ENCODE peak calls at places on chromosome 15, in seven cellular contexts. M is HepG2, U is K562, A is SK-N-SH, R is HCT116, J is GM12878, H is H1. C is an unnamed sample.

GRCh38 chr15:41847206-41847605 is 8.6 kb downstream of the PLA2G4B start:
- DNase-seq in M (no peak), U (no peak), A (no peak), R (no peak), J (no peak), H (no peak), C (no peak)

GRCh38 chr15:51375966-51376640 is 34.6 kb downstream of the GLDN start:
- DNase-seq in M (no peak), U (no peak), A (no peak), R (no peak), J (no peak), H (no peak), C (no peak)

GRCh38 chr15:98903377-98904018 is 104.1 kb downstream of the PGPEP1L start:
- DNase-seq in M (no peak), U (no peak), A (no peak), R (no peak), J (no peak), H (no peak), C (no peak)

GRCh38 chr15:44716983-44717602 is 5.8 kb downstream of the B2M start:
- DNase-seq in M (no peak), U (no peak), A (no peak), R (no peak), J (no peak), H (no peak), C (no peak)

GRCh38 chr15:69782809-69783208 is 314.9 kb downstream of the TLE3 start:
- DNase-seq in M (peak; percentile 31), U (no peak), A (no peak), R (no peak), J (no peak), H (no peak), C (no peak)

GRCh38 chr15:63715818-63716217 is 117.9 kb downstream of the HERC1 start:
- DNase-seq in M (no peak), U (no peak), A (no peak), R (no peak), J (no peak), H (no peak), C (no peak)

GRCh38 chr15:35874260-35874905 is 328.4 kb upstream of the DPH6 start:
- DNase-seq in M (no peak), U (no peak), A (no peak), R (peak; percentile 6), J (no peak), H (no peak), C (no peak)

GRCh38 chr15:88301311-88301710 is 44.8 kb upstream of the NTRK3 start:
- DNase-seq in M (no peak), U (no peak), A (no peak), R (no peak), J (no peak), H (no peak), C (no peak)

GRCh38 chr15:92385096-92385495 is 8.6 kb upstream of the ST8SIA2 start:
- DNase-seq in M (no peak), U (no peak), A (no peak), R (no peak), J (no peak), H (no peak), C (no peak)

GRCh38 chr15:73564255-73564654 is 68.9 kb downstream of the NPTN start:
- DNase-seq in M (no peak), U (peak; percentile 57), A (no peak), R (peak; percentile 43), J (no peak), H (no peak), C (no peak)

GRCh38 chr15:57218826-57219576 is 157.3 kb upstream of the CGNL1 start:
- DNase-seq in M (no peak), U (no peak), A (peak; percentile 27), R (no peak), J (no peak), H (no peak), C (peak; percentile 38)
- TF ChIP-seq JUND in M (no peak), U (no peak), A (no peak), R (no peak), J (peak; percentile 16), H (peak; percentile 73), C (no peak)

DNA sequence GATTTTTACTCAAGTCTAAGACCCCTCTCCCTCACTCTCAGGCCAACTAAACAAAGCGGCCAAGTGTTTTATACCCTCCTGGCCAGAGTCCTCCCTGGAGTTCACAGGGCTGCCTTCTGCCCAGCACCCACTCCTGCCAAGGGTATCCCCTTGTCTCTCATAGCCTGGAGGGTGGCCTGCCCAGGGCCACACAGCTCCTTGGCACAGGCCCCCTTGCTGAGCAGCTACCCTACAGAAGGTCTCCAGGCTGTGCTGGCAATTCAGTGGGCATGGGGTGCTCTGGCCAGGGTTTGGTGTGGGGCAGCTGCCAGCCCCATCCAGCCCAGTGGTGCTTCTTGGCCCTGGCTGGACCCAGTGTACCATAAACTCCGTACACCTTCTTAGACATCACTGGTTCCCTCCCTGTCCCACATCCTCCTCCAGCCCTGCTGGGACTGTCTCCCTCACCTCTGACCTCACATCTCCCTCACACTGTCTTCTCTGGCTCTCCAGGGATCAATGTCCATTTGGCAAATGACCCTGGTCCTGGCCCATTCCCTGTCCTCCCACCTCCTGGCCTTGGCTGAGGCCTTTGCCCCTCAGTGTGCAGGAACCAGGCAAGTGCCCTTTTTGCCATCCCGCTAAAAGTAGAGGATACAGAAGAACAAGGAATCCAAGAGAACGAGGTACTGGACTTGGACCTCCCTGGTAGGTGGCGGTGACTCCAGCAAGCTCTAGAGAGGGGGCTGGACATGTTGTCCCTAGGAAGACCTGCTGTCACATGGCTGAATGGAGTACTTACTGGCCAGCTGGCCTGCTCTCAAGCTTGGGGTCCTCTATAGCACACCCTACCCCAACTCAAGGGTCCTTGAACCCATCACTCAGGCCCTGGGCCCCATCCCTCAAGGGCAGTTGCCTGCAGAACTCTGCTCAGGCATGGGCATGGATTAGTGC is 50.0 kb upstream of the TRPM1 start:
- DNase-seq in M (peak; percentile 5), U (no peak), A (no peak), R (no peak), J (no peak), H (no peak), C (no peak)
- TF ChIP-seq JUND in M (no peak), U (no peak), A (no peak), R (no peak), J (no peak), H (no peak), C (no peak)

GRCh38 chr15:33292718-33293307 is 18.0 kb upstream of the RYR3 start:
- DNase-seq in M (peak; percentile 51), U (peak; percentile 47), A (peak; percentile 67), R (peak; percentile 51), J (no peak), H (peak; percentile 70), C (peak; percentile 72)
- TF ChIP-seq JUND in M (no peak), U (no peak), A (no peak), R (no peak), J (no peak), H (no peak), C (no peak)

DNA sequence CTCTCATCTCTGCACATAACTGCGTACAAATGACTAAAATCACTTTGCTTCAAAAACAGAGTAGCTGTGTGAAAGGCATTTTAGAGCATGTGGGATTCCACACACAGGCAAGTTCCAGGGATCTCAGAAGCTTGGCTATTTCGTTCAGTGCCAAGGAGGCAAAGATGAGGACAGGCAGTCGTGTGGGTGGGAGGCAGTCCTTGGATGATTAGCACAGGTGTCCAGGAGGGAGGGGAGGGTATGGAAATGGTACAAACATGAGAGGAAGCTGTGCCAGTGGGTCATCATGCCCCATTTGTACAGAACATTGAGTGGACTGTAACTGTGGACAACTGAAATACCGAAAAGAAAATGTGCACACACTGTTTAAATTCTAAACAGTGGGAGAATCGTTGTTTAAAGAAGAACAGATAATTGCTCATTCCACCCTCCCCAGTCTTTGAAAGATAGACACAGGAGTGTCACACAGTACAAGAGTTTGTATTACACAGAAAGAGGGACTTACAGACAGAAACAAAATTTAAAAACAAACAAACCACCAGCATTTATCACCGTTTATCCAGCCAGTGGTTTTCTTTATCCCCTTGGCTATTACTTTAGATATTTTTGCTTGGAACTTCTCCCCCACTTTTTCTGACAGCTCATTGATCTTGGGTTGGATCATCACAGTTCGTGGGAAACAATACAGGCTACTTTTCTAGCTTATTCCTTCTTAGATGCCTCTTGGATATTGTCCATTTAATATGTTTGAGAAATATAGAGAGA is 122.9 kb downstream of the GREM1 start:
- DNase-seq in M (no peak), U (no peak), A (no peak), R (no peak), J (no peak), H (no peak), C (no peak)
- TF ChIP-seq JUND in M (no peak), U (no peak), A (no peak), R (no peak), J (no peak), H (no peak), C (no peak)

DNA sequence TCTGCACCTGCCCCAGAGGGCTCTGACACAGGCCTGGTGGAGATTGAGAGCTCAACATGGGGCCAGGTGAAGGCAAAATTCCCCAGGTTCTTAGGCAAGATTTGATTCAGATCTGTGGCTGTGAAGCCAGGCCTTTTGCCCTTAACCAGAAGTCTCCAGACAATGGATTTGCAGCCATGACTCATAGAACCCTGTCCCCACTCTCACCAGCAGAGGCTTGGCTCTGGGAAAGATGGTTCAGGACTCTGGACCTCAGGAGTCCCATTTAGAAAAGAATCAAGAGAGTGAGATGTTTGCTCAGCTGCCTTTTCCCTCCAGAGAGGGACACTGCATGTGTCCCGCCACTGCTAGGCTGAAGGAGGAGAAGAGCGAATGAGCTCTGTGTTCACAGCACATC is 361.4 kb upstream of the ICE2 start:
- DNase-seq in M (no peak), U (no peak), A (no peak), R (no peak), J (no peak), H (no peak), C (no peak)
- TF ChIP-seq JUND in M (no peak), U (no peak), A (no peak), R (no peak), J (no peak), H (no peak), C (no peak)

GRCh38 chr15:78149805-78150751 is 916 bp downstream of the IDH3A start:
- DNase-seq in M (peak; percentile 25), U (no peak), A (no peak), R (no peak), J (no peak), H (no peak), C (no peak)
- TF ChIP-seq JUND in M (no peak), U (no peak), A (no peak), R (no peak), J (no peak), H (no peak), C (no peak)

GRCh38 chr15:31004220-31004733 is 12.8 kb upstream of the MTMR10 start:
- DNase-seq in M (no peak), U (no peak), A (no peak), R (no peak), J (peak; percentile 99), H (no peak), C (no peak)

GRCh38 chr15:30997270-30997669 is 5.8 kb upstream of the MTMR10 start:
- DNase-seq in M (no peak), U (no peak), A (no peak), R (no peak), J (no peak), H (no peak), C (no peak)

GRCh38 chr15:31005660-31006059 is 14.2 kb upstream of the MTMR10 start:
- DNase-seq in M (no peak), U (no peak), A (no peak), R (no peak), J (peak; percentile 50), H (no peak), C (no peak)

GRCh38 chr15:31001702-31002101 is 10.3 kb upstream of the MTMR10 start:
- DNase-seq in M (no peak), U (no peak), A (no peak), R (no peak), J (no peak), H (no peak), C (no peak)

GRCh38 chr15:30999729-31000128 is 8.3 kb upstream of the MTMR10 start:
- DNase-seq in M (no peak), U (no peak), A (no peak), R (no peak), J (no peak), H (no peak), C (no peak)
- TF ChIP-seq JUND in M (no peak), U (no peak), A (no peak), R (no peak), J (no peak), H (no peak), C (no peak)

C was measured in T47D.